ENCODE peak calls at places on chromosomes 6 and 20, in nine cellular contexts. T is vagina; E is mesendoderm; I is endodermal cell; C is breast epithelium; W is body of pancreas; B is upper lobe of left lung; K is effector memory CD4-positive, alpha-beta T cell; F is DND-41. V is an unnamed sample.

GRCh38 chr6:95439741-95440140 is 137.6 kb upstream of the MANEA start:
- DNase-seq in T (no peak), F (no peak), E (no peak), K (no peak), B (no peak), W (no peak), C (no peak), I (no peak), V (no peak)

GRCh38 chr20:19661717-19662637 is 96.1 kb upstream of the RIN2 start:
- DNase-seq in K (no peak), F (peak; percentile 62), B (no peak), E (peak; percentile 74), T (no peak), C (peak; percentile 63), I (peak; percentile 88), W (peak; percentile 67), V (no peak)

GRCh38 chr6:52566853-52567279 is 10.0 kb downstream of the TRAM2 start:
- DNase-seq in C (no peak), I (no peak), W (no peak), E (peak; percentile 78), B (no peak), T (no peak), K (no peak), F (no peak), V (no peak)

GRCh38 chr6:113763883-113764282 is 93.3 kb upstream of the MARCKS start:
- DNase-seq in F (no peak), T (no peak), I (peak; percentile 47), E (peak; percentile 50), B (no peak), K (no peak), W (no peak), C (no peak), V (no peak)

GRCh38 chr6:41801380-41801779 is 13.9 kb downstream of the TOMM6 start:
- DNase-seq in E (no peak), C (no peak), T (no peak), B (no peak), W (no peak), I (peak; percentile 49), K (no peak), F (no peak), V (no peak)

GRCh38 chr20:584375-585301 is 25.5 kb downstream of the TCF15 start:
- DNase-seq in E (peak; percentile 82), W (no peak), C (no peak), T (no peak), B (no peak), F (no peak), I (no peak), K (no peak), V (no peak)

GRCh38 chr6:30774701-30775100 is 30.4 kb upstream of the IER3 start:
- DNase-seq in W (no peak), C (no peak), T (no peak), F (no peak), E (no peak), K (no peak), B (no peak), I (no peak), V (no peak)

GRCh38 chr20:49979030-49979832 is 3.5 kb upstream of the SNAI1 start:
- DNase-seq in I (peak; percentile 92), C (no peak), K (peak; percentile 49), E (peak; percentile 85), F (peak; percentile 73), B (peak; percentile 92), W (peak; percentile 45), T (no peak), V (peak; percentile 66)

GRCh38 chr20:14451458-14451857 is 114.0 kb upstream of the FLRT3 start:
- DNase-seq in C (no peak), B (no peak), E (peak; percentile 27), W (no peak), I (no peak), F (no peak), T (no peak), K (no peak), V (no peak)

GRCh38 chr6:145189836-145190235 is 545.5 kb downstream of the EPM2A start:
- DNase-seq in C (no peak), F (no peak), T (no peak), W (no peak), K (no peak), I (no peak), B (no peak), E (no peak), V (no peak)

GRCh38 chr6:16409531-16410441 is 171.4 kb downstream of the GMPR start:
- DNase-seq in C (peak; percentile 59), I (peak; percentile 87), K (peak; percentile 27), B (no peak), F (peak; percentile 24), W (peak; percentile 47), E (peak; percentile 73), T (no peak), V (peak; percentile 65)

GRCh38 chr20:48784273-48784641 is 43.5 kb downstream of the PREX1 start:
- DNase-seq in F (no peak), W (no peak), C (no peak), B (no peak), E (no peak), I (no peak), T (no peak), K (no peak), V (no peak)

GRCh38 chr20:36498386-36499179 is 42.7 kb upstream of the MYL9 start:
- DNase-seq in T (no peak), C (no peak), F (no peak), I (no peak), K (no peak), W (no peak), B (no peak), E (no peak), V (no peak)
- H3K27ac ChIP-seq in T (no peak overlapping the region), C (peak overlapping the region; percentile 5), F (no peak overlapping the region), I (peak overlapping the region; percentile 67), K (no peak overlapping the region), W (peak overlapping the region; percentile 52), B (no peak overlapping the region), E (no peak overlapping the region), V (no peak overlapping the region)

GRCh38 chr6:1254326-1254725 is 57.6 kb upstream of the FOXQ1 start:
- DNase-seq in I (no peak), W (no peak), K (no peak), E (no peak), B (no peak), F (no peak), T (no peak), C (no peak), V (no peak)
- H3K36me3 ChIP-seq in I (no peaks in the 10 kb centered on the region), W (no peaks in the 10 kb centered on the region), K (no peaks in the 10 kb centered on the region), E (no peaks in the 10 kb centered on the region), B (no peaks in the 10 kb centered on the region), F (no peaks in the 10 kb centered on the region), T (no peaks in the 10 kb centered on the region), C (no peaks in the 10 kb centered on the region), V (no peaks in the 10 kb centered on the region)

DNA sequence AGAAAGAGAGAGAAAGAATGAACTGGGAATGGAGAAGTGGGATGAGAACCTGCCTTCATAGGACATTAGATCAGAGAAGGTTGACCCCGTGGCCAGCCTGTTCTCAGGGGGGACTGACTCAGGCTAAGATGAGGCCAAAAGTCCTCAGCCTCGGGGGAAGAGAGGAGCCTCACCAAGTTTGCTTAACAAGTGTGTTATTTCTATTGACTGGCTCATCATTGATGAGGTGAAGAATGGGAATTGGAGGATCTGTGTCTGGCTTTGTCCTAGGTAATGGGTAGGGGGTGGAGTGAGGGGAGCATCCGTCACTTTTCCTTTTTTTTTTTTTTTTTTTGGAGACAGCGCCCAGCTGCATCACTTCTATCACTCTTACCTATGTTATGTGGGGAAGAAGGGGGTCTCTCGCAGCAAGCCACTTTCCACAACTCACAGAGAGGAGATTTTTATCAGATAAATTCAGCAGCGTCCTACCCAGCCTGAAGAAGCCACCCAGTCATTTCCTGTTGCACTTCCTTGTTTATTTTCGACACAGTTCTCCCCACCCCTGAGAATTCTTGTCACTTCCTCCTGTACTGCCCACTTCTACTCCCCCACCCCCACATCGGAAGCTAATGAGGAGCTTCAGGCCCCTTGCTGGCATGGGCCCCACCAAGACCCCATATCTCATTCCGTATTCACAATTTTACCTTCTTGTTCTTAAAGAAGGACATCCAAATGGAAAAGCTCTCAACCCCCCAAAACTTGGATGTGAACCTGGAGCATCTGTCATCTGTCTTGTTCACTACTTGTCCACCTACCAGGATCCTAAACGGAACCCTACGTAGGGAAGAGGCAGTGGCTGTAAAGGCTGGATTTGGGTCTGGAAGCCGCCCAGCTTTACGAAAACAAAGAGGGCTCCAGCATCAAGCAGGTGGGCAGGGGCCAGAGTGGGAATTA is 2.8 kb upstream of the RNASET2 start:
- DNase-seq in F (peak; percentile 77), W (no peak), K (peak; percentile 50), B (no peak), C (no peak), T (no peak), E (peak; percentile 14), I (no peak), V (peak; percentile 68)
- H3K4me3 ChIP-seq in F (no peak overlapping the region), W (no peak overlapping the region), K (peak overlapping the region; percentile 40), B (no peak overlapping the region), C (no peak overlapping the region), T (no peak overlapping the region), E (no peak overlapping the region), I (no peak overlapping the region), V (peak overlapping the region; percentile 38)

GRCh38 chr20:45919536-45919933 is 7.6 kb upstream of the PLTP start:
- DNase-seq in F (no peak), B (no peak), I (no peak), E (no peak), T (no peak), W (no peak), C (no peak), K (no peak), V (no peak)

GRCh38 chr20:45921618-45922189 is 9.7 kb upstream of the PLTP start:
- DNase-seq in E (no peak), C (no peak), K (no peak), I (no peak), B (no peak), F (no peak), T (no peak), W (no peak), V (no peak)

GRCh38 chr20:45919951-45920794 is 8.2 kb upstream of the PLTP start:
- DNase-seq in W (no peak), I (no peak), E (no peak), F (no peak), T (no peak), K (no peak), B (no peak), C (no peak), V (no peak)

GRCh38 chr20:45918779-45919535 is 7.0 kb upstream of the PLTP start:
- DNase-seq in E (no peak), T (no peak), I (no peak), C (no peak), F (no peak), B (no peak), K (no peak), W (no peak), V (no peak)

DNA sequence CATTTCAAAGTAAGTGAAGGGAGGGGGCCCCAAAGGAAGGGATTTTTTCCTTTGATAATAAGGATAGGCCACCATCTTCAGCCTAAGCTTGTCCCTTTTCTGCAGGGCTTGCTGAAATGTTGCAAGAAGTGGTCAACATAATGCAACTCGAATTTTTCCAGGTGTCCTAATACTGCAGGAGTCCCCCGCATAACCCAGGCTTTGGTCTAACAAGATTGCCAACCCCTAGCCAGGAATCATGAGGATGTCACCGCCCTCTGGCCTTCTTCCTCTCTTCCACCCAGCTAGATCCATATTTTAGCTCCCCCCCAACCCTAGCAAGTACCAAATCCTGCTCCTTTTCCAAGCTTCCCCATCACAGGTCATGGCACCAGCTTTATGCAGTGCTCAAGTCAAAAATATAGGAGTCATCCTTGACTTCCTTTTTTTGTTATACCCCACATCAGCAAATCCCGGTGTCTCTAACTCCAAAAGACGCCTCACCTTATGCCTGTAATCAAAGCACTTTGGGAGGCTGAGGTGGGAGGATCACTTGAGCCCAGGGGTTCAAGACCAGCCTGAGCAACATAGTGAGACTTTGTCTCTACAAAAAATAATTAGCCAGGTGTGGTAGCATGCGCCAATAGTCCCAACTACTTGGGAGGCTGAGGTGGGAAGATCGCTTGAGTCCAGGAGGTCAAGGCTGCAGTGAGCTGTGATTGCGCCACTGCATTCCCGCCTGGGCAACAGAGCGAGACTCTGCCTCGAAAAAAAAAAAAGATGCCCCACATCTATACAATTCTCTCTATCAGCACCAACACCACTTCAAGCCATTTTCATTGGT is 9.1 kb upstream of the PLTP start:
- DNase-seq in I (no peak), B (no peak), F (no peak), E (no peak), T (no peak), C (no peak), W (no peak), K (no peak), V (no peak)
- H3K27ac ChIP-seq in I (no peak overlapping the region), B (no peak overlapping the region), F (no peak overlapping the region), E (no peak overlapping the region), T (peak overlapping the region; percentile 85), C (peak overlapping the region; percentile 87), W (no peak overlapping the region), K (no peak overlapping the region), V (no peak overlapping the region)